ENCODE peak calls at places on chromosome 17, in six cellular contexts. M, T, C, A, O and D are unnamed samples.

GRCh38 chr17:50532452-50533024 is at the start of gene EPN3:
- DNase-seq in C (peak), M (peak), T (no peak), A (peak), O (no peak), D (no peak)

GRCh38 chr17:39979865-39980401 is 674 bp upstream of the PSMD3 start:
- DNase-seq in O (no peak), M (peak), C (no peak), T (no peak), A (peak), D (no peak)

GRCh38 chr17:39508987-39509386 is 47.7 kb downstream of the CDK12 start:
- DNase-seq in T (no peak), M (no peak), C (no peak), A (no peak), O (no peak), D (no peak)

GRCh38 chr17:77125432-77125901 is 15.3 kb upstream of the SEC14L1 start:
- DNase-seq in O (no peak), T (no peak), A (no peak), M (no peak), C (peak), D (peak)

GRCh38 chr17:47812146-47812920 is 9.3 kb downstream of the OSBPL7 start:
- DNase-seq in O (no peak), A (peak), M (peak), C (no peak), T (no peak), D (no peak)

GRCh38 chr17:36127882-36128369 is 24.3 kb downstream of the CCL4 start:
- DNase-seq in T (no peak), M (peak), O (no peak), A (no peak), C (no peak), D (no peak)

GRCh38 chr17:28100936-28101335 is 58.5 kb downstream of the NLK start:
- DNase-seq in C (no peak), A (no peak), M (no peak), O (no peak), T (no peak), D (no peak)

GRCh38 chr17:64420143-64420670 is 28.7 kb upstream of the MILR1 start:
- DNase-seq in T (no peak), A (peak), O (no peak), C (peak), M (peak), D (peak)

GRCh38 chr17:28812980-28813377 is 29.6 kb downstream of the FAM222B start:
- DNase-seq in M (no peak), O (no peak), T (no peak), C (no peak), A (no peak), D (no peak)

GRCh38 chr17:73191443-73192218 is 1.2 kb upstream of the COG1 start:
- DNase-seq in T (no peak), C (peak), M (peak), A (peak), O (no peak), D (no peak)

GRCh38 chr17:68539536-68540469 is 27.6 kb downstream of the PRKAR1A start:
- DNase-seq in C (no peak), M (peak), O (peak), T (no peak), A (no peak), D (peak)

GRCh38 chr17:60766778-60767190 is 89.1 kb downstream of the BCAS3 start:
- DNase-seq in M (peak), T (no peak), A (no peak), O (no peak), C (no peak), D (no peak)

GRCh38 chr17:15652960-15653359 is 31.2 kb downstream of the TRIM16 start:
- DNase-seq in A (no peak), O (no peak), T (no peak), M (no peak), C (no peak), D (no peak)

GRCh38 chr17:15651583-15652110 is 32.1 kb upstream of the FBXW10B start:
- DNase-seq in O (peak), T (peak), A (peak), C (peak), M (peak), D (peak)

GRCh38 chr17:15651001-15651582 is 31.6 kb upstream of the FBXW10B start:
- DNase-seq in T (peak), M (peak), O (peak), C (no peak), A (peak), D (no peak)

GRCh38 chr17:15649861-15650391 is 30.4 kb upstream of the FBXW10B start:
- DNase-seq in A (peak), M (peak), O (no peak), T (no peak), C (peak), D (no peak)

DNA sequence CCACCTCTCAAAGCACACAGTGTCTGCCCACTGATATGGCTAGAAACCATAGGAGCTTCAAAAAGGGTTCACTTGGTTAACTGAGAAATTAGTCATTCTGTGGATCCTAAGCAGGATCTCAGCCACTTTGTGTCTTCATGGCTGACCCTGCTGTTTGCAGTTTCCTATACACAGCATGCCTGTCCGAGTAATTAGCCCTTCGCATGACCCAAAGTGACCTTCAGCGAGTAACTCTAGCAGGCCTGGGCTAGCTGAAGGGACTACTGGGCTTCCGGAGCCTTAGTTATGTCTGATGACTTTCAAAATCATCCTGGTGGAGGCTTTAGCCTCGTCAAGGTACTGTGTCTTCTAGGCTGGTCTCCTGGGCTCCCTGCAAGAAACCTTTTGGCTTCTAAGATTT is 28.9 kb upstream of the FBXW10B start:
- DNase-seq in C (no peak), M (no peak), A (no peak), O (no peak), T (no peak), D (no peak)
- H3K4me3 ChIP-seq in C (no peak), M (no peak), A (no peak), O (no peak), T (no peak), D (peak)

GRCh38 chr17:981292-981658 is 1.7 kb upstream of the NXN start:
- DNase-seq in C (no peak), M (no peak), A (no peak), O (no peak), T (no peak), D (no peak)

GRCh38 chr17:978110-979093 is 1.2 kb downstream of the NXN start:
- DNase-seq in M (peak), O (no peak), C (no peak), T (no peak), A (no peak), D (no peak)

GRCh38 chr17:979211-979538 is 401 bp downstream of the NXN start:
- DNase-seq in A (no peak), T (no peak), M (no peak), O (no peak), C (no peak), D (no peak)

GRCh38 chr17:980406-981291 is 1.1 kb upstream of the NXN start:
- DNase-seq in T (peak), M (peak), A (peak), C (peak), O (peak), D (no peak)

GRCh38 chr17:979539-980405 is at the start of gene NXN:
- DNase-seq in A (peak), C (no peak), M (peak), T (peak), O (peak), D (no peak)
- TF ChIP-seq CTCF in A (no peak), C (no peak), M (peak), T (no peak), O (no peak), D (no peak)

GRCh38 chr17:7221281-7222092 is 1.7 kb downstream of the ACADVL start:
- DNase-seq in T (no peak), M (no peak), O (no peak), C (no peak), A (no peak), D (no peak)
- H3K4me3 ChIP-seq in T (no peak), M (peak), O (no peak), C (peak), A (peak), D (peak)

GRCh38 chr17:17748179-17748578 is 66.9 kb downstream of the RAI1 start:
- DNase-seq in A (no peak), C (no peak), O (peak), T (no peak), M (no peak), D (no peak)
- TF ChIP-seq CTCF in A (no peak), C (peak), O (peak), T (no peak), M (peak), D (peak)

DNA sequence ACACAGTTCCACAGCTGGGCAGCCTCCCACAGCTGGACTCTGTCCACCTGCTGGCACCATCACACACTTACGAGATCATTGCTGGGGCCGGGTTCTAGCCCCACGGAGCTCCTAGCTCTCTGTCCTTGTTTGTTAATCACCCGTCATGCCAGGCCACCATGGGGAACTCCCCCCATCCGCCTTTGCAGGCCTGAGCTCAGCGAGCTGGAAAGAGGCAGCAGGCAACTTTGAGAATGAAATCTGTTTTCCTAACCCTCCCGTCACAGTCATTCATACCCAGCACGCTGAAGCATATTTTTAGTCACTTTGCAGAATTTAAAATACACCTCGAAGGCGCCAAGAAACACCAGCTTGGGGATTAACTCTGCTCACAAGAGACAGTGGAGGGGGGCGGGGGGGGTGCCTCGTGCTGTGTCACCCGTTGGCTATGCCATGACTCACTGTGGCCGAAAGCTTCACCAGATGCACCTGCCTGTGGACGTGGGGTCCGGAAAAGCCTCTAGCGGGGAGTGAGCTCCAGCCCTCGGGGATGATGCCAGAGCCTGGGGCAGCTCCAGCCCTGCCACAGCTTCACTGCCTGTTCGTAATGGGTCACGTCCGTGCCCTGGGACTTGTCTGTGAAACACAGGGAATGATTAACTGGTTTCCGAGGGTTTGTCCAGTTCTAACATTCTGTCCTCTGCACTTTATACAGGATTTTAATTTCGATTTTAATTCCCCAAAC is 1.4 kb upstream of the SPNS2 start:
- DNase-seq in M (no peak), A (no peak), C (no peak), T (no peak), O (peak), D (no peak)
- H3K4me3 ChIP-seq in M (no peak), A (no peak), C (no peak), T (no peak), O (no peak), D (no peak)